ENCODE peak calls at places on chromosome 4, in seven cellular contexts. P, L, H, W, C, S and F are unnamed samples.

GRCh38 chr4:130659314-130659713 is 1563.4 kb downstream of the C4orf33 start:
- DNase-seq in P (no peak), S (no peak), L (no peak), W (no peak), H (no peak), C (no peak), F (no peak)

GRCh38 chr4:114606240-114606639 is 7.6 kb downstream of the UGT8 start:
- DNase-seq in S (peak), H (no peak), P (no peak), C (no peak), W (no peak), L (no peak), F (no peak)

GRCh38 chr4:158850371-158850770 is 81.5 kb downstream of the FNIP2 start:
- DNase-seq in H (no peak), C (no peak), L (no peak), P (no peak), S (no peak), W (no peak), F (no peak)

GRCh38 chr4:81217794-81218193 is 2.8 kb upstream of the PRKG2 start:
- DNase-seq in C (no peak), L (no peak), S (no peak), P (no peak), H (no peak), W (no peak), F (no peak)

GRCh38 chr4:15547392-15547791 is 77.7 kb downstream of the CC2D2A start:
- DNase-seq in H (no peak), W (no peak), C (no peak), L (no peak), P (no peak), S (no peak), F (peak)

GRCh38 chr4:120709986-120710385 is 212.5 kb downstream of the PRDM5 start:
- DNase-seq in P (no peak), L (no peak), W (no peak), S (peak), H (no peak), C (no peak), F (no peak)

GRCh38 chr4:1402516-1403101 is 3.6 kb downstream of the NKX1-1 start:
- DNase-seq in W (no peak), S (no peak), C (peak), H (peak), P (peak), L (no peak), F (no peak)

GRCh38 chr4:83731609-83732008 is 195.7 kb downstream of the GPAT3 start:
- DNase-seq in C (no peak), W (no peak), S (peak), P (no peak), H (no peak), L (no peak), F (no peak)

GRCh38 chr4:71648448-71648847 is 135.4 kb downstream of the GC start:
- DNase-seq in L (no peak), H (no peak), S (peak), P (no peak), W (no peak), C (no peak), F (no peak)

GRCh38 chr4:158936238-158936637 is 166.6 kb upstream of the RAPGEF2 start:
- DNase-seq in S (no peak), H (no peak), L (no peak), W (no peak), P (no peak), C (no peak), F (no peak)

GRCh38 chr4:48017108-48017527 is 546 bp downstream of the NIPAL1 start:
- DNase-seq in W (peak), C (peak), H (peak), P (peak), L (peak), S (peak), F (no peak)

GRCh38 chr4:732911-733630 is 27.4 kb downstream of the PCGF3 start:
- DNase-seq in W (no peak), C (no peak), P (no peak), H (no peak), L (no peak), S (no peak), F (no peak)

GRCh38 chr4:165905405-165906027 is 32.5 kb downstream of the TLL1 start:
- DNase-seq in H (no peak), W (no peak), C (no peak), L (no peak), P (no peak), S (no peak), F (no peak)

GRCh38 chr4:29900336-29900735 is 819.8 kb upstream of the PCDH7 start:
- DNase-seq in S (peak), W (no peak), H (no peak), C (no peak), P (no peak), L (no peak), F (no peak)

GRCh38 chr4:29320947-29321583 is 1399.1 kb upstream of the PCDH7 start:
- DNase-seq in P (no peak), W (no peak), C (no peak), H (no peak), S (no peak), L (no peak), F (no peak)

GRCh38 chr4:120692964-120693363 is 229.6 kb downstream of the PRDM5 start:
- DNase-seq in S (peak), H (no peak), L (no peak), P (no peak), C (no peak), W (no peak), F (no peak)

GRCh38 chr4:28313729-28314713 is 1453.4 kb downstream of the STIM2 start:
- DNase-seq in H (no peak), S (peak), W (no peak), L (no peak), P (no peak), C (no peak), F (no peak)

GRCh38 chr4:39502034-39502658 is 25.1 kb downstream of the UGDH start:
- DNase-seq in P (no peak), C (no peak), S (peak), W (no peak), L (no peak), H (no peak), F (no peak)

GRCh38 chr4:2671267-2671895 is 84.8 kb downstream of the TNIP2 start:
- DNase-seq in P (peak), L (no peak), C (no peak), H (no peak), S (peak), W (no peak), F (no peak)

GRCh38 chr4:52704676-52705075 is 45.6 kb upstream of the USP46 start:
- DNase-seq in H (no peak), P (no peak), S (no peak), C (no peak), W (no peak), L (no peak), F (no peak)

GRCh38 chr4:176921256-176921655 is 128.5 kb upstream of the VEGFC start:
- DNase-seq in S (no peak), W (no peak), P (no peak), H (no peak), L (no peak), C (no peak), F (no peak)

GRCh38 chr4:113677333-113677732 is 84.2 kb downstream of the CAMK2D start:
- DNase-seq in P (no peak), L (no peak), S (no peak), C (no peak), H (no peak), W (no peak), F (no peak)

GRCh38 chr4:16685536-16685935 is 212.9 kb downstream of the LDB2 start:
- DNase-seq in W (no peak), P (no peak), H (no peak), L (no peak), S (no peak), C (no peak), F (no peak)

GRCh38 chr4:5660185-5660584 is 48.2 kb downstream of the EVC2 start:
- DNase-seq in P (no peak), S (peak), H (no peak), W (no peak), L (no peak), C (no peak), F (no peak)

GRCh38 chr4:180057198-180057821 is 2185.9 kb upstream of the TENM3 start:
- DNase-seq in W (no peak), P (no peak), L (no peak), C (peak), S (no peak), H (no peak), F (peak)

GRCh38 chr4:138996090-138996489 is 19.5 kb upstream of the NOCT start:
- DNase-seq in P (no peak), C (peak), S (no peak), L (no peak), W (no peak), H (no peak), F (no peak)

GRCh38 chr4:66911898-66912297 is 633.4 kb downstream of the CENPC start:
- DNase-seq in W (no peak), S (peak), P (no peak), L (no peak), C (no peak), H (no peak), F (no peak)

GRCh38 chr4:80931645-80932215 is 98.8 kb upstream of the BMP3 start:
- DNase-seq in H (no peak), S (no peak), C (no peak), L (no peak), W (no peak), P (no peak), F (no peak)

GRCh38 chr4:176223561-176223960 is 28.2 kb upstream of the SPATA4 start:
- DNase-seq in W (no peak), C (no peak), L (no peak), S (no peak), P (no peak), H (no peak), F (no peak)

DNA sequence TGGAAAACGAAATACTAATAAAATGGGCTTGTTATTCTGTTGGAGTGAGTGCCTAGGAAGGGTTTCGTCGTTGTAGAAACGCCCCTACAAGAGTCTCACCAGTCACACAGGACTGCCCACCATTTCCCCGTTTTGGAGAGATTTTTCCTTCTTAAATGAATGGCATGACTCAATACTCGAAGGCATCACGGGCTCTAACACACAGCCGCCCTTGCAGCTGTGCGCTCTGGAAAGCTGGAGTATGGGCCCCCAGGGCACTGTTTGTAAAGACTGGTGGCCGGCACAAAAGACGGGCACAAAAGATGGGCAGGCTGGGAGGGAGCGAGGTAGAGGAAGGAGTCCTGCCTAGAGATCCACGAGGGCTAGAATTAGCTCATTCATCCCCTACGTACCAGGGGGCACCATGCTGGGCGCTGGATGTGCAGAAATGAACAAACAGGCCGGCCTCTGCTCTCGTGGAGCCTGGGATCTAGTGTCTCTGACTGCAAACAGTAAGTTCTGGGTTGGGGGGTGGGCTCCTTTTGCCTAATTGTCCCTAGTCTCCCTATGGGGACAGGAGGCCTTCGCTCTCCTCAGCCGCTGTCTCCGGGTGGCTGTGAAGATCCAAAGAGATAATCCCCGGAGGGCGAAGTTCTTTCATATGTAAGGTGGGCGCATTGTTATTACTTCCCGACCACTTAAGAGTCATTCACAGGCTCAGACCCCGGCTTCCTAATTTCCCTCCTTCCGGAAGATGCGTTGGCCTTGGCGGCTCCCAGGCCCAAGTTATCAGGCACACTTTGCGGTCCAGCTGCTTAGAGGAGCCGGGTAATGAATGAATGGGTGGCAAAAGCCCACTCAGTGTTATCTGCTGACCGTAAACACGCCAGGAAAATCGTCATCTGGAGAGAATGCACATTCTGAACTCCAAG is 1.1 kb upstream of the SFRP2 start:
- DNase-seq in C (peak), H (no peak), S (no peak), W (no peak), P (no peak), L (no peak), F (no peak)
- H3K4me3 ChIP-seq in C (peak), H (peak), S (no peak), W (no peak), P (no peak), L (no peak), F (no peak)

DNA sequence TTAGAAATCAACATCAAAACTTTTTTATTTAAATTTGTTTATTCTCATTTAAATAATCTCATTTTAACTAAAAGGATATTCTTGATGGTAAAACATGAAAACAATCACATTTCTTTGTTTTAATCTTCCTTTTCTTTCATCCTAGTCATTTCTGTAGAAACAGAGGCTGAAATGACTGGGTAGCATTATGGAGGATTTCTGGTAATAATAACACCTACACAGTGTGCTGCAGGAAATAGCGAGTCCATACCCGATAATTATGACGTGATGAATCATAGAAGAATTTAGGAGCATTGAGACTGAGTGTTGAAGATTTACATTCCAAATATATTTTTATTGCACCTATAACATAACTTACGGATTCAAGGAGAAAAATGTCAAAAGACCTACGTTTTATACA is 31.4 kb upstream of the BBS12 start:
- DNase-seq in P (no peak), C (no peak), W (no peak), L (no peak), H (no peak), S (peak), F (no peak)
- H3K4me3 ChIP-seq in P (no peak), C (no peak), W (no peak), L (peak), H (no peak), S (peak), F (no peak)

DNA sequence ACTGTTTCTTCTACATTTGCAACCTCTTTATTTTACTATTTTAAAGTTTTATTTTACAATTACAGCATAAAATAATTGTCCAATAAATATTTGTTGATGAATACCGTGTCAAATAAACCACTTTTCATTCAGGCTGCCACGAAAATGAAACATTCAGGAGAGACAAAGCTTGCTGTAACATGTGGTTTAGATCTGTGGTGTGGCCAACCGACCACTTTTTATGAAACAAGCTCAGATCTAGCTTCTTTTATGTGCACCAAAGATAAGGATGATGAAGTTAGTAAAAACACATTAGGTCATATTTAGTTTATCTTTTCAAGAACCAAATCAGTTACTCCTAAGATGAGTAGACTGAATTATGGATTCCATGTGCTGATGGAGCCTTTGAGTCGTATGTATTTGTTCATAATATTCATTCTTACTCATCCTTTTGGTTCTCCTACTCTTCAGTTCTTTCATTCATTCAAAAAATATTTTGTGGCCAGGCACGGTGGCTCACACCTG is 35.8 kb downstream of the STOX2 start:
- DNase-seq in L (no peak), W (no peak), P (no peak), H (no peak), S (no peak), C (no peak), F (peak)
- H3K4me3 ChIP-seq in L (no peak), W (no peak), P (no peak), H (no peak), S (no peak), C (no peak), F (no peak)

GRCh38 chr4:73870778-73871177 is 1.6 kb downstream of the CXCL1 start:
- DNase-seq in S (no peak), C (no peak), H (no peak), P (no peak), W (no peak), L (no peak), F (no peak)
- H3K4me3 ChIP-seq in S (peak), C (no peak), H (no peak), P (no peak), W (no peak), L (no peak), F (no peak)

GRCh38 chr4:133152330-133152791 is 3.3 kb downstream of the PCDH10 start:
- DNase-seq in S (no peak), W (no peak), C (peak), P (no peak), L (no peak), H (peak), F (no peak)
- H3K4me3 ChIP-seq in S (no peak), W (no peak), C (peak), P (peak), L (peak), H (peak), F (no peak)

GRCh38 chr4:41882622-41883347 is 52.4 kb upstream of the TMEM33 start:
- DNase-seq in P (peak), W (peak), H (no peak), L (no peak), S (peak), C (peak), F (peak)
- H3K4me3 ChIP-seq in P (peak), W (no peak), H (peak), L (peak), S (no peak), C (peak), F (no peak)